ENCODE peak calls at places on chromosomes 5 and 9, in seven cellular contexts. L is choroid plexus epithelial cell, A is GM23338, B is cardiac fibroblast, E is osteocyte, J is uterus, Z is stomach. R is an unnamed sample.

GRCh38 chr5:88889165-88890069 is 6.4 kb upstream of the MEF2C start:
- DNase-seq in Z (no peak), B (peak), A (peak), E (no peak), J (peak), L (peak), R (peak)

GRCh38 chr5:176750144-176750543 is 60.2 kb upstream of the UNC5A start:
- DNase-seq in Z (no peak), A (no peak), J (no peak), B (no peak), E (peak), L (no peak), R (no peak)

GRCh38 chr9:22528485-22528884 is 81.9 kb downstream of the DMRTA1 start:
- DNase-seq in B (peak), A (peak), J (no peak), L (peak), E (no peak), Z (no peak), R (no peak)

GRCh38 chr5:78504726-78505431 is 143.7 kb downstream of the LHFPL2 start:
- DNase-seq in E (no peak), J (peak), Z (peak), A (no peak), L (peak), B (peak), R (peak)

GRCh38 chr5:126868961-126869451 is 92.1 kb downstream of the LMNB1 start:
- DNase-seq in E (no peak), A (peak), J (no peak), B (peak), L (peak), Z (no peak), R (peak)

GRCh38 chr9:75505654-75506053 is 384.8 kb upstream of the PCSK5 start:
- DNase-seq in Z (no peak), E (no peak), L (no peak), J (no peak), B (no peak), A (no peak), R (no peak)

GRCh38 chr9:69743930-69744329 is 15.9 kb downstream of the PTAR1 start:
- DNase-seq in Z (no peak), B (no peak), L (no peak), A (peak), J (no peak), E (no peak), R (no peak)

GRCh38 chr5:138724470-138725146 is 28.6 kb upstream of the CTNNA1 start:
- DNase-seq in Z (no peak), E (no peak), L (no peak), A (peak), B (peak), J (no peak), R (no peak)

GRCh38 chr5:139677404-139678282 is 29.5 kb downstream of the CXXC5 start:
- DNase-seq in B (no peak), E (no peak), L (no peak), A (peak), Z (peak), J (no peak), R (no peak)

GRCh38 chr9:115237383-115238087 is 119.6 kb upstream of the TNC start:
- DNase-seq in L (peak), E (no peak), B (peak), A (no peak), Z (no peak), J (peak), R (no peak)

GRCh38 chr5:135079760-135080159 is 45.7 kb upstream of the PITX1 start:
- DNase-seq in B (no peak), E (no peak), Z (no peak), J (no peak), L (no peak), A (no peak), R (no peak)

GRCh38 chr9:33263936-33264472 is 504 bp downstream of the BAG1 start:
- DNase-seq in E (no peak), L (peak), J (peak), B (no peak), Z (peak), A (no peak), R (peak)

GRCh38 chr5:129971684-129972083 is 67.4 kb downstream of the CHSY3 start:
- DNase-seq in B (no peak), J (no peak), L (peak), E (no peak), A (no peak), Z (no peak), R (peak)

GRCh38 chr5:44907396-44907795 is 98.6 kb downstream of the MRPS30 start:
- DNase-seq in J (no peak), A (no peak), B (no peak), L (no peak), Z (no peak), E (no peak), R (no peak)

GRCh38 chr9:101486693-101487442 is 46.8 kb upstream of the RNF20 start:
- DNase-seq in Z (peak), J (peak), L (peak), E (peak), A (peak), B (peak), R (peak)

GRCh38 chr9:16417749-16418148 is 452.7 kb downstream of the BNC2 start:
- DNase-seq in Z (no peak), J (no peak), E (no peak), B (peak), A (no peak), L (peak), R (no peak)

GRCh38 chr5:124754206-124754927 is 7.9 kb upstream of the ZNF608 start:
- DNase-seq in J (no peak), L (no peak), Z (no peak), B (no peak), A (no peak), E (no peak), R (no peak)

GRCh38 chr9:111874500-111874899 is 22.1 kb upstream of the UGCG start:
- DNase-seq in L (no peak), E (no peak), A (no peak), J (no peak), Z (no peak), B (no peak), R (no peak)

GRCh38 chr9:36152741-36153438 is 16.3 kb upstream of the CCIN start:
- DNase-seq in Z (no peak), E (no peak), B (no peak), L (no peak), J (no peak), A (no peak), R (no peak)

GRCh38 chr9:36149197-36149596 is 12.7 kb downstream of the GLIPR2 start:
- DNase-seq in J (peak), Z (no peak), E (no peak), A (no peak), B (peak), L (peak), R (peak)

GRCh38 chr9:36154213-36154952 is 14.8 kb upstream of the CCIN start:
- DNase-seq in E (no peak), B (peak), J (peak), Z (no peak), A (no peak), L (peak), R (peak)

GRCh38 chr9:36150529-36151305 is 14.2 kb downstream of the GLIPR2 start:
- DNase-seq in J (no peak), L (no peak), Z (no peak), B (peak), A (no peak), E (no peak), R (peak)

DNA sequence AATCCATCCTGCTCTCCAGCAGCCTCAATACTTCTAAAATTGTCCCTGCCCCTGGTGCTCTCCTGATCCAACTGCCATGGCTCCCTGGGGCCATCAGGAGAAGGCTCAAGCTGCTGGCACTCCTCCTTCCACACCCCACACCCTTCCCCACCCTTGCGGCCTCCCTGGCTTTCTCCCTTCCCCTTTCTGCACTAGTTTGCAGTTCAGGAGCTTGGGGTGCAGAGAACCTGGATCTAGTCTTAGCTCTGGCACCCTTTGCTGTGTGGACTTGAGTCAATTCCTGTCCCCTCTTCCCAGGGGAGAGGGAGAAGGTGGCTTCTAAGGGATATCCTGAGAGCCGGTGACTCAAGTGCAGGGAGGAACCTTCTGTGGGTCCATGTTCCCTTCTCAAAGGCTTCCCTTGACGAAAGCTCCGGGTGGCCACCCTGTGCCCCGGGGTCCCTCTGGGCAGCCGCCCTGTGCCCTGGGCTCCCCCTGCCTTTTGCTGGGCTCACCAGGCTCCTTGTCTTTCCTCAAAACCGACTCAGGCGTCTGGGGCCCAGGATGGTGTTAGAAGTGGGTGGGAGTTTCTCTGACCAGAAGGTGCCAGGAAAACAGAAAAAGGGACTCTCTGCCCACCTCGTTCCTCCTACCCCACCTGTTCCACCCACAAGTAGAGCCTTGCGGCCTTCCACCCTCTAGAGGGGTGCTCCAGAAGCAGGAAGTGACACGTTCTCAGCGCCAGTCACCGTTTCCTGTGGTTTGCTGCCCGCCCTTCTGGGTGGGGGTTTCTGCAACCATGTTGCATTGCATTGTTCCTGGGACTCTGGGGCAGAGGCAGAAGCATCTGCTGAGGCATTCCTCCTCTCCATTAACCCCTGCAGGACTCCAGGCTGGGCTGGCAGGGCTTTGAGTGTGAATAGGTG is 15.0 kb downstream of the GLIPR2 start:
- DNase-seq in B (peak), E (no peak), J (no peak), L (peak), Z (peak), A (no peak), R (peak)
- TF ChIP-seq CTCF in B (no peak), E (no peak), J (no peak), L (no peak), Z (no peak), A (no peak), R (no peak)

DNA sequence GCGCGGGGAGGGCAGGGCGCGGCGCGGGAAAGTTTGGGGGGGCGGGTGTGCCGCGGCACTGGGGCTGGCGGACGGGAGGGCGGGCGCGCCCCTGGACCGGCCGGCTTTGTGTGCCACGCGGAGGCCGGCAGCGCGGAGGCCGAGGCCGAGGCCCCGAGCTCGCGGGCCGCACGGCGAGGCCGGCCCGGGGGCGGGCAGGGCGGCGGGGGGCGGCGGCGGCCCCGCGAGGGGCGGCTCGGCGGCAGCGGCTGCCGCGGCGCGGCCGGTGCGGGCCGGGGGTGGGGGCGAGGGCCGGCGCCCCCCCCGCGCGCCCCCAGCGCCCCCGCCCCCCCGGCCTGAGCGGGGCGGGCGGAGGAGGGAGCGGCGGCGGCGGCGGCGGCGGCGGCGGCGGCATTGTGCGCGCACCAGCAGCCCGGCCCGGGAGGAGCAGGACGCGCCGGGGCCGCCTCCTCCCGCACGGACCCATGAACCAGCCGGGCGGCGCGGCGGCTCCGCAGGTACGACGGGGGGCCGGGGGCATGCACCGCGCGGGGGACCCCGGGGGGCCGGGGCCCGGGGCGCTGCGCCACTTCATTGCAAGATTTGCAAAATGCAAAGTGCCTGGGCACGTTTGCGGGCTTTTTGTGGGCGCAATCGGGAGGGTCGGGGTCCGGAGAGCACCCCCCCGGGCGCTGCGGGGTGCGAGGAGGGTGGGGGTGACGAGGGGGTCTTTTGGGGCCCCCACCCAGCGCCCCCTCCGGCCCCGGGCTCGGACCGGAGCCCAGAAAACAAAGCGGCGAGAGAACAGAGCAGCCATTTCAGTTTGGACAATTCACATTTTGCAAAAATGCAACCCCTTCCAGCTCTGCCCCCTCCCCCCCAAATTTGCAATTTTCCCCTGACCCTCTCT is at the start of gene ZNF618:
- DNase-seq in A (peak), B (peak), J (no peak), L (no peak), E (peak), Z (peak), R (peak)
- TF ChIP-seq CTCF in A (no peak), B (no peak), J (no peak), L (no peak), E (no peak), Z (no peak), R (no peak)

GRCh38 chr5:83972909-83973308 is 252.3 kb upstream of the HAPLN1 start:
- DNase-seq in J (no peak), B (no peak), L (no peak), E (no peak), A (no peak), Z (no peak), R (no peak)

GRCh38 chr5:83965431-83965830 is 244.8 kb upstream of the HAPLN1 start:
- DNase-seq in A (no peak), L (peak), B (no peak), E (no peak), J (no peak), Z (no peak), R (no peak)

GRCh38 chr5:83964235-83964634 is 243.6 kb upstream of the HAPLN1 start:
- DNase-seq in E (no peak), L (peak), B (peak), Z (no peak), J (no peak), A (no peak), R (peak)

GRCh38 chr5:83972236-83972635 is 251.6 kb upstream of the HAPLN1 start:
- DNase-seq in L (peak), J (no peak), Z (no peak), A (no peak), E (no peak), B (no peak), R (peak)

DNA sequence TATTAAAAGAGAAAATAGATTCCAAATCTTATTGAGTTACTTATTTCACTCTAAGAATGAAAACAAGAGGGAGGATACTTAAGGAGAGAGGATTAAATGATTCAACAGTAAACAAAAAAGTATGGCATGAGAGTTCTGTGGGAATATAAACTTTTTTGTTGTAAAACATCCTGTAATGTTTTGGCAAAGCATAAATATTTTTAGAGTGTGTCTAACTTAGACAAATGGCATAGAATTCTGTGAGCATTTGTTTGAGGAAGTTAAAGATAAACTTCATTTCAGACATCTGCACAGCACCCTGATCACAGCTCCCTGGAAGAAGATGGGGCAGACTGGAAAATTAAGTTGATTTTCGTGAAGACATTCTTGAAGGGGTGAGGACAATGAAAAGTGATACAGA is 246.8 kb upstream of the HAPLN1 start:
- DNase-seq in E (no peak), J (no peak), L (no peak), B (no peak), A (no peak), Z (no peak), R (peak)
- TF ChIP-seq CTCF in E (no peak), J (no peak), L (no peak), B (no peak), A (no peak), Z (no peak), R (no peak)

GRCh38 chr9:88179080-88179521 is 40.8 kb upstream of the SPATA31C2 start:
- DNase-seq in A (no peak), B (no peak), L (no peak), E (no peak), J (no peak), Z (no peak), R (no peak)

GRCh38 chr9:88183798-88184495 is 45.7 kb upstream of the SPATA31C2 start:
- DNase-seq in B (no peak), A (no peak), L (peak), Z (no peak), J (no peak), E (no peak), R (no peak)

GRCh38 chr9:88184986-88185385 is 46.7 kb upstream of the SPATA31C2 start:
- DNase-seq in E (no peak), B (no peak), L (peak), A (no peak), Z (no peak), J (no peak), R (no peak)

GRCh38 chr9:88180084-88180765 is 42.0 kb upstream of the SPATA31C2 start:
- DNase-seq in L (no peak), B (no peak), E (no peak), A (no peak), Z (no peak), J (no peak), R (no peak)

DNA sequence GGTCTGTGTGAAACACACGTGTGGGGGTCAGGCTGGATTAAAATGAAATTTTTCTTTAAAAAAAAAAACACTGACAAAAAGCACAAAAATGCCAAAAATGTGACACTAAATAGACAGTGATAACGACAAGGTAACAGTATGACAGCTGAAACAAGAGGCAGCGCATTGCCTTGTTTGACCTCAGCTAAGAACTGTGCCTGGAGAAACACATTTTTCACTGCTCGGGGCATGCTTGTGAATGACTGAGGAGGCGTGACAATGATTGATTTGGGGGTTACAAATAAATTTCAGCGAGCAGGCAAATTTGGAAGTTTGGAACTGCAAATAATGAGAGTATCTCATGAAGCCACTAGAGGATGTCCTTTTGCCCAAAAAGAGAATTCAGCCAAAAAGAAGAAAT is 44.2 kb upstream of the SPATA31C2 start:
- DNase-seq in L (no peak), E (no peak), B (no peak), Z (no peak), J (no peak), A (no peak), R (no peak)
- TF ChIP-seq CTCF in L (no peak), E (no peak), B (no peak), Z (no peak), J (no peak), A (no peak), R (no peak)

GRCh38 chr5:74499236-74499635 is 141.3 kb downstream of the ENC1 start:
- DNase-seq in E (no peak), A (no peak), L (no peak), Z (no peak), B (no peak), J (no peak), R (peak)

GRCh38 chr5:74500037-74500917 is 140.3 kb downstream of the ENC1 start:
- DNase-seq in E (no peak), L (no peak), B (no peak), A (peak), Z (no peak), J (no peak), R (no peak)

GRCh38 chr5:74504463-74504862 is 136.1 kb downstream of the ENC1 start:
- DNase-seq in E (no peak), Z (no peak), L (no peak), B (no peak), A (no peak), J (no peak), R (no peak)

GRCh38 chr5:74501674-74502478 is 138.7 kb downstream of the ENC1 start:
- DNase-seq in B (no peak), L (no peak), Z (no peak), J (no peak), E (no peak), A (no peak), R (no peak)

DNA sequence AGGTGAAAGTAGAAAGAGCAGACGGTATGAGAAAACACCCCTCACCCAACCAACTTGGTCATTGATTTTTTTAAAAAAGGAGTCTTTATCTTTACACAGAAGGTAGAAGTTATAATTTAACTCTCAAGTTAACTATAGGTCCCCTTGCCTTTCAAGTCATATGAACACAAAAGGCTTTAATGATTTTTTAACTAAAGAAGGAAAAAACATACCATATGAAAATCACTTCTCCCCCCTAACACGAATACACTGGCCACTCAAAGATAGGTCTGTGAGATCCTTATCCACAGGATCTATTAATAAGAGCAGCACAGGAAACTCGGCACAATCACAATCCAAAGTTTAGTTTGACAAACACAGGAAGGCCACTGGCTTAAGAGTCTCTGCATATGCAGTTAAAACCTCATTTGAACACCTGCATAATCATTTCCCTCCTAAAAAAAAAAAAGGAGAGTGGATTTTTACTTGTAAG is 138.0 kb downstream of the ENC1 start:
- DNase-seq in E (no peak), B (no peak), J (no peak), Z (no peak), L (no peak), A (no peak), R (no peak)
- TF ChIP-seq CTCF in E (no peak), B (no peak), J (no peak), Z (no peak), L (no peak), A (no peak), R (no peak)